ENCODE peak calls at places on chromosomes 7 and 10, in four cellular contexts. F is NCI-H69, G is T-helper 2 cell, B is globus pallidus. H is an unnamed sample.

GRCh38 chr10:44713307-44713706 is 197.8 kb upstream of the TMEM72 start:
- DNase-seq in B (no peak), F (no peak), G (no peak), H (no peak)

GRCh38 chr7:129947701-129948100 is 5.1 kb downstream of the UBE2H start:
- DNase-seq in F (no peak), G (no peak), B (no peak), H (no peak)

GRCh38 chr7:112665709-112666108 is 124.5 kb downstream of the TMEM168 start:
- DNase-seq in F (peak), G (no peak), B (no peak), H (no peak)

GRCh38 chr10:104332243-104333036 is 5.8 kb downstream of the ITPRIP start:
- DNase-seq in B (no peak), G (no peak), F (no peak), H (no peak)

GRCh38 chr10:100006241-100006886 is 3.4 kb downstream of the DNMBP start:
- DNase-seq in B (no peak), F (no peak), G (no peak), H (no peak)

GRCh38 chr10:79049931-79050895 is 18.6 kb upstream of the ZMIZ1 start:
- DNase-seq in F (no peak), B (no peak), G (no peak), H (no peak)

GRCh38 chr10:123538401-123539320 is 127.5 kb upstream of the GPR26 start:
- DNase-seq in F (no peak), B (no peak), G (no peak), H (no peak)

GRCh38 chr7:44140341-44140740 is 791 bp downstream of the MYL7 start:
- DNase-seq in G (no peak), F (no peak), B (no peak), H (no peak)

GRCh38 chr10:62895058-62895457 is 78.9 kb upstream of the EGR2 start:
- DNase-seq in G (no peak), F (no peak), B (no peak), H (no peak)